ENCODE peak calls at places on chromosomes 13 and 19, in seven cellular contexts. E is MM.1S; Q is BE2C; R is CD8-positive, alpha-beta T cell; W is heart right ventricle; B is lower lobe of right lung; L is neural progenitor cell. K is an unnamed sample. For H3K4me1, the result is how much of the 10 kb centered on the place peaks cover.

GRCh38 chr13:52827839-52828238 is 20.6 kb downstream of the PCDH8 start:
- DNase-seq in Q (no peak), L (no peak), E (no peak), B (no peak), R (no peak), W (no peak), K (no peak)

GRCh38 chr19:44720945-44721344 is 22.0 kb downstream of the CEACAM16 start:
- DNase-seq in Q (no peak), E (peak), R (no peak), L (no peak), W (no peak), B (no peak), K (no peak)

GRCh38 chr19:4376991-4377781 is 23.2 kb downstream of the SH3GL1 start:
- DNase-seq in R (no peak), B (no peak), E (no peak), Q (no peak), L (no peak), W (no peak), K (no peak)

GRCh38 chr19:13765395-13766094 is 1.2 kb downstream of the MRI1 start:
- DNase-seq in W (no peak), R (no peak), E (no peak), L (no peak), B (no peak), Q (no peak), K (no peak)

GRCh38 chr19:12938536-12939291 is at the start of gene CALR:
- DNase-seq in W (peak), B (no peak), E (peak), Q (peak), L (peak), R (no peak), K (no peak)

GRCh38 chr19:48685583-48685982 is 10.2 kb upstream of the FUT2 start:
- DNase-seq in L (no peak), W (no peak), E (no peak), Q (no peak), R (no peak), B (no peak), K (no peak)

GRCh38 chr19:3132971-3133792 is 2.7 kb upstream of the GNA15 start:
- DNase-seq in R (peak), B (no peak), L (no peak), E (no peak), Q (no peak), W (peak), K (no peak)

GRCh38 chr19:6532244-6532999 is 1.6 kb downstream of the TNFSF9 start:
- DNase-seq in B (peak), Q (no peak), R (no peak), E (peak), W (no peak), L (no peak), K (no peak)

GRCh38 chr19:51477343-51477742 is 996 bp upstream of the CEACAM18 start:
- DNase-seq in L (no peak), B (no peak), R (no peak), E (no peak), Q (no peak), W (no peak), K (no peak)

GRCh38 chr13:105929486-105929885 is 606.0 kb downstream of the EFNB2 start:
- DNase-seq in R (no peak), Q (no peak), E (no peak), W (no peak), B (no peak), L (no peak), K (no peak)

GRCh38 chr19:38662508-38663155 is 15.2 kb downstream of the ACTN4 start:
- DNase-seq in E (no peak), B (no peak), Q (no peak), R (no peak), L (no peak), W (no peak), K (no peak)
- H3K4me1 ChIP-seq in E (under half), B (half or more), Q (under half), R (half or more), L (half or more), W (half or more), K (half or more)

DNA sequence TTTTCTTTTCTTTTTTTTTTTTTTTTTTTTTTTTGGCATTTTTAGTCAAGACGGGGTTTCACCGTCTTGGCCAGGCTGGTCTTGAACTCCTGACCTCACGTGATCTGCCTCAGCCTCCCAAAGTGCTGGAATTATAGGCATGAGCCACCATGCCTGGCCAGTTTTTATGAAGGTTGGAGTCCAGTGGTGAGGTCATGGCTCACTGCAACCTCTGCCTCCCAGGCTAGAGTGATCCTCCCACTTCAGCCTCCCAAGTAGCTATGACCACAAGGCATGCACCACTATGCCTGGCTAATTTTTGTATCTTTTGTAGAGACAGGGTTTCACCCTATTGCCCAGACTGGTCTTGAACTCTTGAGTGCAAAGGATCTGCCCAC is 4.2 kb downstream of the SNRPA start:
- DNase-seq in R (no peak), B (no peak), Q (no peak), L (no peak), E (no peak), W (no peak), K (no peak)
- H3K4me3 ChIP-seq in R (no peak), B (peak), Q (no peak), L (no peak), E (no peak), W (no peak), K (no peak)

GRCh38 chr13:47004022-47004421 is 107.2 kb upstream of the HTR2A start:
- DNase-seq in E (no peak), B (no peak), R (no peak), Q (no peak), W (no peak), L (peak), K (no peak)
- TF ChIP-seq CTCF in E (no peak), B (no peak), R (no peak), Q (peak), W (no peak), L (peak), K (no peak)

GRCh38 chr19:35696835-35697234 is 7.5 kb upstream of the ZBTB32 start:
- DNase-seq in L (no peak), E (peak), W (no peak), R (no peak), Q (no peak), B (no peak), K (no peak)
- H3K4me1 ChIP-seq in L (under half), E (under half), W (under half), R (under half), Q (under half), B (under half), K (under half)

GRCh38 chr13:67232384-67232783 is 2.2 kb upstream of the PCDH9 start:
- DNase-seq in R (no peak), W (no peak), B (no peak), Q (no peak), L (no peak), E (no peak), K (no peak)
- H3K4me3 ChIP-seq in R (no peak), W (no peak), B (no peak), Q (peak), L (no peak), E (no peak), K (no peak)

GRCh38 chr13:77595166-77595810 is 59.8 kb downstream of the SCEL start:
- DNase-seq in L (no peak), B (no peak), Q (peak), W (no peak), E (no peak), R (no peak), K (no peak)

GRCh38 chr13:77599351-77599750 is 63.8 kb downstream of the SCEL start:
- DNase-seq in W (no peak), E (no peak), B (no peak), R (no peak), L (no peak), Q (no peak), K (no peak)

GRCh38 chr13:77596777-77597176 is 61.3 kb downstream of the SCEL start:
- DNase-seq in B (no peak), E (no peak), Q (no peak), W (no peak), L (no peak), R (no peak), K (no peak)
- TF ChIP-seq CTCF in B (no peak), E (no peak), Q (no peak), W (no peak), L (no peak), R (no peak), K (no peak)